ENCODE peak calls at places on chromosomes 16 and 17, in eight cellular contexts. W, Y, H, O, S, B, K and F are unnamed samples.
A peak's percentile ranks its signal among the peaks of the same experiment; 100 is the strongest.

GRCh38 chr16:67277999-67278772 is 1.1 kb upstream of the PLEKHG4 start:
- DNase-seq in Y (peak; percentile 38), O (no peak), S (no peak), W (no peak), H (no peak), B (peak; percentile 67), K (peak; percentile 85), F (no peak)

GRCh38 chr16:67349172-67349571 is 22.6 kb downstream of the LRRC36 start:
- DNase-seq in K (no peak), B (peak; percentile 38), S (no peak), Y (no peak), H (no peak), O (peak; percentile 67), W (no peak), F (no peak)

GRCh38 chr17:2564876-2565275 is 28.6 kb upstream of the PAFAH1B1 start:
- DNase-seq in O (no peak), S (no peak), W (no peak), Y (no peak), B (no peak), H (no peak), K (no peak), F (no peak)

GRCh38 chr16:47849736-47850135 is 306.1 kb downstream of the ABCC12 start:
- DNase-seq in S (no peak), Y (no peak), B (no peak), O (peak; percentile 6), K (no peak), W (no peak), H (no peak), F (no peak)

GRCh38 chr16:54630284-54630967 is 300.2 kb upstream of the IRX5 start:
- DNase-seq in O (no peak), B (no peak), H (no peak), S (no peak), Y (no peak), W (no peak), K (peak; percentile 19), F (no peak)

GRCh38 chr16:588639-588888 is 1.3 kb upstream of the RAB40C start:
- DNase-seq in O (peak; percentile 33), Y (no peak), H (peak; percentile 76), K (peak; percentile 50), W (no peak), S (peak; percentile 56), B (peak; percentile 79), F (no peak)

GRCh38 chr16:49419016-49419415 is 45.4 kb downstream of the C16orf78 start:
- DNase-seq in K (no peak), W (no peak), B (no peak), Y (no peak), S (no peak), H (no peak), O (no peak), F (no peak)

GRCh38 chr16:72107371-72107770 is 13.7 kb downstream of the DHX38 start:
- DNase-seq in W (no peak), S (no peak), Y (no peak), H (no peak), O (no peak), B (no peak), K (no peak), F (no peak)

GRCh38 chr16:57627184-57627871 is 1.1 kb upstream of the ADGRG1 start:
- DNase-seq in W (no peak), Y (no peak), S (no peak), K (peak; percentile 92), O (peak; percentile 60), B (peak; percentile 55), H (peak; percentile 50), F (no peak)

GRCh38 chr17:75571197-75571884 is 16.3 kb upstream of the MYO15B start:
- DNase-seq in B (no peak), O (no peak), K (peak; percentile 35), S (no peak), Y (no peak), H (peak; percentile 57), W (no peak), F (no peak)

GRCh38 chr17:45265823-45266222 is 3.9 kb upstream of the SPATA32 start:
- DNase-seq in S (no peak), O (no peak), Y (no peak), H (no peak), B (peak; percentile 51), W (no peak), K (peak; percentile 77), F (peak; percentile 26)

GRCh38 chr17:29590261-29590978 is 972 bp upstream of the GIT1 start:
- DNase-seq in B (no peak), Y (no peak), W (no peak), K (peak; percentile 84), H (peak; percentile 65), O (peak; percentile 7), S (peak; percentile 7), F (no peak)

GRCh38 chr17:47837401-47838039 is 3.6 kb downstream of the SCRN2 start:
- DNase-seq in B (no peak), O (no peak), S (no peak), H (no peak), K (peak; percentile 83), W (no peak), Y (no peak), F (no peak)

GRCh38 chr16:19393226-19394074 is 24.2 kb upstream of the TMC5 start:
- DNase-seq in O (no peak), Y (no peak), S (no peak), K (peak; percentile 66), W (no peak), H (no peak), B (peak; percentile 81), F (no peak)

GRCh38 chr16:67155305-67156145 is 4.2 kb downstream of the TRADD start:
- DNase-seq in Y (peak; percentile 88), H (peak; percentile 92), W (peak; percentile 70), O (peak; percentile 47), K (peak; percentile 75), B (peak; percentile 70), S (peak; percentile 64), F (no peak)

GRCh38 chr16:58028168-58028455 is 2.6 kb downstream of the MMP15 start:
- DNase-seq in H (no peak), W (no peak), Y (no peak), B (no peak), K (no peak), O (no peak), S (no peak), F (no peak)

GRCh38 chr17:29155966-29156338 is 24.2 kb downstream of the MYO18A start:
- DNase-seq in W (no peak), B (peak; percentile 63), Y (no peak), H (peak; percentile 62), O (no peak), S (no peak), K (peak; percentile 46), F (no peak)

GRCh38 chr17:41734139-41734948 is at the start of gene HAP1:
- DNase-seq in K (peak; percentile 45), B (peak; percentile 41), O (peak; percentile 43), S (no peak), Y (peak; percentile 37), W (peak; percentile 13), H (peak; percentile 62), F (no peak)

GRCh38 chr16:82506734-82507133 is 120.0 kb upstream of the CDH13 start:
- DNase-seq in S (no peak), K (no peak), H (no peak), B (peak; percentile 18), W (no peak), Y (no peak), O (no peak), F (no peak)

GRCh38 chr17:2853111-2853721 is 57.0 kb downstream of the RAP1GAP2 start:
- DNase-seq in B (peak; percentile 49), H (peak; percentile 83), O (no peak), Y (peak; percentile 44), W (peak; percentile 11), K (peak; percentile 73), S (no peak), F (no peak)

GRCh38 chr16:29736764-29737163 is 9.0 kb downstream of the C16orf54 start:
- DNase-seq in K (no peak), O (no peak), H (no peak), B (no peak), W (no peak), S (no peak), Y (no peak), F (no peak)

GRCh38 chr17:16007439-16007838 is 7.8 kb downstream of the TTC19 start:
- DNase-seq in W (no peak), O (no peak), K (no peak), H (no peak), B (no peak), S (no peak), Y (no peak), F (no peak)

GRCh38 chr16:3112058-3112880 is at the start of gene ZNF205:
- DNase-seq in H (peak; percentile 90), Y (no peak), O (peak; percentile 71), W (no peak), S (no peak), B (peak; percentile 60), K (peak; percentile 73), F (peak; percentile 90)

GRCh38 chr17:1584167-1584566 is 21.6 kb upstream of the PITPNA start:
- DNase-seq in Y (no peak), K (no peak), H (no peak), W (no peak), B (no peak), O (no peak), S (no peak), F (no peak)

GRCh38 chr16:56257666-56258359 is 66.5 kb downstream of the GNAO1 start:
- DNase-seq in S (no peak), O (no peak), H (no peak), W (no peak), Y (no peak), K (no peak), B (no peak), F (no peak)